ENCODE peak calls at places on chromosomes 7 and 10, in seven cellular contexts. One of them, this sample, is unnamed.

GRCh38 chr10:113689057-113689456 is 9.3 kb downstream of the CASP7 start:
- DNase-seq in stimulated activated CD8-positive, alpha-beta memory T cell treated with anti-CD3 and anti-CD28 coated beads, Interleukin-7, amount 100 ng/mL, for 4 hours: no peak
- DNase-seq in ELF-1: no peak
- DNase-seq in dermis blood vessel endothelial cell: no peak
- DNase-seq in GM19239: no peak
- DNase-seq in stimulated activated CD4-positive, alpha-beta T cell treated with anti-CD3 and anti-CD28 coated beads, Interleukin-15, amount 100 ng/mL, for 24 hours: no peak
- DNase-seq in AG08395: no peak
- DNase-seq in this sample: no peak

GRCh38 chr10:58714436-58714835 is 201.8 kb downstream of the BICC1 start:
- DNase-seq in stimulated activated CD8-positive, alpha-beta memory T cell treated with anti-CD3 and anti-CD28 coated beads, Interleukin-7, amount 100 ng/mL, for 4 hours: no peak
- DNase-seq in ELF-1: no peak
- DNase-seq in dermis blood vessel endothelial cell: no peak
- DNase-seq in GM19239: no peak
- DNase-seq in stimulated activated CD4-positive, alpha-beta T cell treated with anti-CD3 and anti-CD28 coated beads, Interleukin-15, amount 100 ng/mL, for 24 hours: no peak
- DNase-seq in AG08395: no peak
- DNase-seq in this sample: no peak

GRCh38 chr7:148277042-148277660 is 313.4 kb upstream of the C7orf33 start:
- DNase-seq in stimulated activated CD8-positive, alpha-beta memory T cell treated with anti-CD3 and anti-CD28 coated beads, Interleukin-7, amount 100 ng/mL, for 4 hours: no peak
- DNase-seq in ELF-1: no peak
- DNase-seq in dermis blood vessel endothelial cell: no peak
- DNase-seq in GM19239: no peak
- DNase-seq in stimulated activated CD4-positive, alpha-beta T cell treated with anti-CD3 and anti-CD28 coated beads, Interleukin-15, amount 100 ng/mL, for 24 hours: no peak
- DNase-seq in AG08395: no peak
- DNase-seq in this sample: no peak

GRCh38 chr7:157087646-157088045 is 51.1 kb upstream of the UBE3C start:
- DNase-seq in stimulated activated CD8-positive, alpha-beta memory T cell treated with anti-CD3 and anti-CD28 coated beads, Interleukin-7, amount 100 ng/mL, for 4 hours: no peak
- DNase-seq in ELF-1: no peak
- DNase-seq in dermis blood vessel endothelial cell: no peak
- DNase-seq in GM19239: no peak
- DNase-seq in stimulated activated CD4-positive, alpha-beta T cell treated with anti-CD3 and anti-CD28 coated beads, Interleukin-15, amount 100 ng/mL, for 24 hours: no peak
- DNase-seq in AG08395: no peak
- DNase-seq in this sample: no peak

GRCh38 chr10:15169555-15170407 is 1.3 kb upstream of the NMT2 start:
- DNase-seq in stimulated activated CD8-positive, alpha-beta memory T cell treated with anti-CD3 and anti-CD28 coated beads, Interleukin-7, amount 100 ng/mL, for 4 hours: peak
- DNase-seq in ELF-1: no peak
- DNase-seq in dermis blood vessel endothelial cell: peak
- DNase-seq in GM19239: no peak
- DNase-seq in stimulated activated CD4-positive, alpha-beta T cell treated with anti-CD3 and anti-CD28 coated beads, Interleukin-15, amount 100 ng/mL, for 24 hours: peak
- DNase-seq in AG08395: no peak
- DNase-seq in this sample: no peak

GRCh38 chr7:4739528-4739992 is 35.9 kb upstream of the AP5Z1 start:
- DNase-seq in stimulated activated CD8-positive, alpha-beta memory T cell treated with anti-CD3 and anti-CD28 coated beads, Interleukin-7, amount 100 ng/mL, for 4 hours: no peak
- DNase-seq in ELF-1: peak
- DNase-seq in dermis blood vessel endothelial cell: peak
- DNase-seq in GM19239: no peak
- DNase-seq in stimulated activated CD4-positive, alpha-beta T cell treated with anti-CD3 and anti-CD28 coated beads, Interleukin-15, amount 100 ng/mL, for 24 hours: peak
- DNase-seq in AG08395: peak
- DNase-seq in this sample: no peak

GRCh38 chr7:70143089-70144044 is 545.1 kb downstream of the AUTS2 start:
- DNase-seq in stimulated activated CD8-positive, alpha-beta memory T cell treated with anti-CD3 and anti-CD28 coated beads, Interleukin-7, amount 100 ng/mL, for 4 hours: no peak
- DNase-seq in ELF-1: no peak
- DNase-seq in dermis blood vessel endothelial cell: no peak
- DNase-seq in GM19239: no peak
- DNase-seq in stimulated activated CD4-positive, alpha-beta T cell treated with anti-CD3 and anti-CD28 coated beads, Interleukin-15, amount 100 ng/mL, for 24 hours: no peak
- DNase-seq in AG08395: peak
- DNase-seq in this sample: no peak

GRCh38 chr7:40972426-40972825 is 730.5 kb downstream of the INHBA start:
- DNase-seq in stimulated activated CD8-positive, alpha-beta memory T cell treated with anti-CD3 and anti-CD28 coated beads, Interleukin-7, amount 100 ng/mL, for 4 hours: no peak
- DNase-seq in ELF-1: no peak
- DNase-seq in dermis blood vessel endothelial cell: no peak
- DNase-seq in GM19239: no peak
- DNase-seq in stimulated activated CD4-positive, alpha-beta T cell treated with anti-CD3 and anti-CD28 coated beads, Interleukin-15, amount 100 ng/mL, for 24 hours: no peak
- DNase-seq in AG08395: no peak
- DNase-seq in this sample: no peak

GRCh38 chr10:119177708-119178370 is 773 bp downstream of the PRDX3 start:
- DNase-seq in stimulated activated CD8-positive, alpha-beta memory T cell treated with anti-CD3 and anti-CD28 coated beads, Interleukin-7, amount 100 ng/mL, for 4 hours: no peak
- DNase-seq in ELF-1: no peak
- DNase-seq in dermis blood vessel endothelial cell: no peak
- DNase-seq in GM19239: no peak
- DNase-seq in stimulated activated CD4-positive, alpha-beta T cell treated with anti-CD3 and anti-CD28 coated beads, Interleukin-15, amount 100 ng/mL, for 24 hours: peak
- DNase-seq in AG08395: no peak
- DNase-seq in this sample: no peak

GRCh38 chr10:23067939-23068775 is 27.2 kb upstream of the MSRB2 start:
- DNase-seq in stimulated activated CD8-positive, alpha-beta memory T cell treated with anti-CD3 and anti-CD28 coated beads, Interleukin-7, amount 100 ng/mL, for 4 hours: peak
- DNase-seq in ELF-1: peak
- DNase-seq in dermis blood vessel endothelial cell: peak
- DNase-seq in GM19239: peak
- DNase-seq in stimulated activated CD4-positive, alpha-beta T cell treated with anti-CD3 and anti-CD28 coated beads, Interleukin-15, amount 100 ng/mL, for 24 hours: peak
- DNase-seq in AG08395: peak
- DNase-seq in this sample: no peak

GRCh38 chr10:70603439-70603778 is 868 bp upstream of the PRF1 start:
- DNase-seq in stimulated activated CD8-positive, alpha-beta memory T cell treated with anti-CD3 and anti-CD28 coated beads, Interleukin-7, amount 100 ng/mL, for 4 hours: peak
- DNase-seq in ELF-1: no peak
- DNase-seq in dermis blood vessel endothelial cell: no peak
- DNase-seq in GM19239: no peak
- DNase-seq in stimulated activated CD4-positive, alpha-beta T cell treated with anti-CD3 and anti-CD28 coated beads, Interleukin-15, amount 100 ng/mL, for 24 hours: no peak
- DNase-seq in AG08395: no peak
- DNase-seq in this sample: no peak

This sample was measured in SIG-M5.